ENCODE peak calls at places on chromosome 19, in ten cellular contexts. U is GM23338, W is A673, X is uterus, L is cardiac muscle cell, R is lower lobe of right lung, S is suprapubic skin, P is kidney epithelial cell, C is AG09309, N is fibroblast of lung. H is an unnamed sample.

GRCh38 chr19:20151617-20152145 is 15.3 kb upstream of the ZNF486 start:
- DNase-seq in P (no peak), L (no peak), X (no peak), W (no peak), C (no peak), R (no peak), U (peak; percentile 30), N (no peak), S (no peak), H (no peak)

GRCh38 chr19:55239004-55239403 is 10.4 kb upstream of the TMEM86B start:
- DNase-seq in N (no peak), R (no peak), X (no peak), S (no peak), C (no peak), U (no peak), W (no peak), L (no peak), P (no peak), H (no peak)

GRCh38 chr19:33998739-33999345 is 173.5 kb upstream of the LSM14A start:
- DNase-seq in C (no peak), X (no peak), N (peak; percentile 26), S (no peak), U (no peak), W (peak; percentile 12), P (no peak), L (no peak), R (no peak), H (no peak)

GRCh38 chr19:45874620-45874966 is 10.5 kb downstream of the FOXA3 start:
- DNase-seq in P (no peak), X (no peak), C (no peak), N (no peak), W (no peak), U (no peak), R (no peak), L (no peak), S (no peak), H (no peak)

GRCh38 chr19:8638078-8638619 is 7.7 kb downstream of the NFILZ start:
- DNase-seq in L (no peak), W (peak; percentile 78), P (no peak), U (no peak), C (peak; percentile 57), N (no peak), X (no peak), R (peak; percentile 71), S (no peak), H (no peak)

GRCh38 chr19:44984005-44984404 is 17.3 kb upstream of the RELB start:
- DNase-seq in S (no peak), N (no peak), C (no peak), W (no peak), X (no peak), R (no peak), U (no peak), L (no peak), P (no peak), H (no peak)

GRCh38 chr19:35845215-35846037 is 6.9 kb downstream of the NPHS1 start:
- DNase-seq in R (no peak), N (no peak), P (no peak), L (peak; percentile 49), W (no peak), S (no peak), C (no peak), U (peak; percentile 80), X (no peak), H (no peak)

GRCh38 chr19:38666662-38667448 is 19.4 kb downstream of the ACTN4 start:
- DNase-seq in N (peak; percentile 74), L (peak; percentile 30), R (no peak), X (no peak), W (peak; percentile 87), P (no peak), C (no peak), U (no peak), S (no peak), H (no peak)

GRCh38 chr19:46381746-46382345 is 31.5 kb downstream of the CCDC8 start:
- DNase-seq in L (no peak), S (no peak), U (no peak), R (no peak), P (no peak), C (no peak), N (no peak), W (no peak), X (no peak), H (no peak)

GRCh38 chr19:19146000-19146608 is 7.8 kb upstream of the TMEM161A start:
- DNase-seq in S (peak; percentile 90), U (peak; percentile 89), C (no peak), X (peak; percentile 76), P (no peak), W (peak; percentile 83), L (peak; percentile 70), N (peak; percentile 49), R (peak; percentile 86), H (peak; percentile 94)

GRCh38 chr19:43465468-43466120 is at the start of gene LYPD3:
- DNase-seq in R (no peak), X (peak; percentile 21), C (no peak), L (no peak), U (peak; percentile 82), S (peak; percentile 88), N (peak; percentile 54), W (no peak), P (peak; percentile 19), H (no peak)

GRCh38 chr19:40217027-40217810 is 965 bp downstream of the TTC9B start:
- DNase-seq in R (peak; percentile 73), C (no peak), U (peak; percentile 83), P (no peak), S (no peak), W (peak; percentile 41), L (peak; percentile 15), X (no peak), N (no peak), H (no peak)

GRCh38 chr19:13774217-13775191 is at the start of gene C19orf53:
- DNase-seq in L (peak; percentile 91), U (peak; percentile 95), C (peak; percentile 74), X (peak; percentile 89), R (peak; percentile 93), S (peak; percentile 93), P (no peak), N (peak; percentile 93), W (peak; percentile 94), H (peak; percentile 68)

DNA sequence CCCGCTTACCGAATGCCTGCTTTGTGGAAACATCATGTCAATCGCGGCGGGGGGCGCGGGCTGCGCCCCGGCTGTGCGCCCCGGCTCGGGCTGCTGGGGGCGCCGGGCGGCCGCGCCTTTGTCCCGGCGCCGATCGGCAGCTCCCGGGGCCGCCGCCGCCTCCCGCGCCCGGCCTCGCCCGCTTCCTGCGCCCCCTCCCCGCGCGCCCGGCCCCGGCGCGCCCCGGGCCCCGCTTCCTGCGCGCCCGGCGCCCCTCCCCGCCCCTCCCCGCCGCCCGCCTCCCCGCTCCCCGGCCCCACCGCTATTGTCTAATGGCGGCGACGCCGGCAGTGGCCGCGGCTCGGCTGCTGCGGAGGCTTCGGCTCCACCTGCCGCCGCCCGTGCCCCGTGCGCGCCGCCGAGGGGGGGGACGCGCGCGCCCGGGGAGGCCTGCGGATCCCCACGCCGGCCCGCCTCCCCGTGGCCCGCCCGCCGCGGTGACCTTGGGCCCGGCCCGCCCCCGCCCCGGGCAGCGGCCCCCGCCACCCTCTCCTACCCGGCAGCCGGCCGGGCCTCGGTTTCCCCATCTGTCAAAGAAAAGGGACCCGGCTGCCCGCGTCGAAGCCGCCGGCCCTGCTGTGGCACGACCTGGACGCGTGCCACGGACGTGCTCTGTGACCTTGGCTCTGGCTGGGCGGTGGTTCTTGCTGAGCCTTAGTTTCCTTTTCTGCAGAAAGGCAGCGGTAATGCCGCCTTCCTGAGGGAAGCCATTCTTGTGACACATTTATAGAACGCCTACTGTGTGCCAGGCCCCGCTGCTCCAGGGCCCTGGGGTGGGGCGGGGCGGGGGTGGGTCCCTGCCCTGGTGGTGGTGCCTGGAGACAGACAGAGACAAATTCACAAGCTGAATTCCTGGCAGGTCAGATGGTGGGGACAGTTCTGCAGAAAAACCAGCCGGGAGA is at the start of gene TLE5:
- DNase-seq in L (peak; percentile 73), X (no peak), C (no peak), R (peak; percentile 80), S (no peak), W (peak; percentile 67), P (no peak), N (no peak), U (peak; percentile 61), H (peak; percentile 39)
- TF ChIP-seq CTCF in L (no peak), X (peak; percentile 5), C (no peak), R (no peak), S (no peak), W (no peak), P (no peak), N (no peak), U (no peak), H (no peak)

GRCh38 chr19:41998246-41999020 is 4.4 kb upstream of the ATP1A3 start:
- DNase-seq in W (peak; percentile 81), P (no peak), X (no peak), N (peak; percentile 36), U (peak; percentile 94), L (peak; percentile 83), C (no peak), S (no peak), R (no peak), H (no peak)
- TF ChIP-seq CTCF in W (peak; percentile 86), P (peak; percentile 78), X (peak; percentile 6), N (peak; percentile 55), U (peak; percentile 82), L (peak; percentile 76), C (peak; percentile 85), S (peak; percentile 44), R (peak; percentile 49), H (peak; percentile 56)

DNA sequence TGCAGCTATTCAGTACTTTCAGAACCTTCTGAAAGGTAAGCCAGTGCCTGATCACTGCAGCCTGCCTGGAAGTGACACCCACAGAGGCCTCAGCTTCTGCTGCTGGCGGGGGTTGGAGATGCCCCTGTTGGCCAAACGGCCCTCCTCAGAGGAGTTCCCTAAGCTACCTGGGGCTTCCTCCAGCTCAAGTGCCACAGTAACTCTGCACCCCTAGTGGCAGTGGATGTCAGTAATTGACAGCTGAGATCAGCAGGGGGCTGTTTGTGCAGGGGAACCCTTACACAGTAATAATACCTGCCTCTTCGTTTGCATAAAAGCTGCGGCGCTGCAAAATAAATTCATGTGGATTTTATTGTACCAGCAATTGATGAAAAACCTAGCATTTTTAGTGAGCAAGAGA is 28.9 kb downstream of the TDRD12 start:
- DNase-seq in L (no peak), N (no peak), C (no peak), R (no peak), U (peak; percentile 45), X (no peak), S (no peak), W (peak; percentile 4), P (no peak), H (no peak)
- TF ChIP-seq CTCF in L (peak; percentile 2), N (no peak), C (no peak), R (no peak), U (peak; percentile 16), X (no peak), S (no peak), W (peak; percentile 22), P (no peak), H (no peak)

DNA sequence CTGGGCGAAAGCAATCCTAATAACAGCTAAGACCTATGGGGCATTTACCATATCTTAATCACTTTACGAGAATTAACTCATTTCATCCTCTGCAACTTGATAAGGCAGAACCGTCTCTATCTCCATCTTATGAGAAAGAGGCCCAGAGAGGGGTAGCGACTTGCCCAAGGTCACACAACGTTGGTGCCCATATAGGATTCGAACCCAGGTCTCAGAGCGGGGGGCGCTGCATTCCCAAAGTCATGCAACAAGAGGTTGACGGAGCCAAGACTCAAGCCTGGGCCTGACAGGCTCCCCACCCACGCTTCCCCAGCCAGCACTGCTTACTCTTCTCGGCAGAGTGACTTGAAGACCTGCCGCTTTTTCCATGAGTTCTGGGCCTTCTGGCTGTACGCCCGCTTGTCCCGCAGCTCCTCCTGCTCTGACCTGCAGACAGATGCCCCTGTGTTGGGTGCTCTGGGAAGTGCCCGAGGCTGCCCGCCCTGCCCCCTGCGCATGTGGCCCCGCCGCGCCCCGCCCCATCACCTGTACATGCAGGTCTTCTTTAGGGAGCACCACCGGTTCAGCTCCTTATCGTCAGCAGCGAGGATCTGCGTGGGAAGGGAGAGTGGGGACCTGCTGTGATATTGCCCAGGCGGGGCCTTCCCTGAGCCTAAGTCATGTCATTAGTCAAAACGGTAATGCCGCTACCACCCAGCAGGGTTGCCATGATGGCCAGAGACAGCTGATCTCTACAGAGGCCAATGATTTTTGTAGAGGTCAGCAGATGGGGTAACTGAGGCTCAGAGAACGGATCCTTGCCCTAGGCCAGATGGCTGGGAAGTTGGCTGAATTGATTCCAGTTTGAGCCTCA is 10.8 kb downstream of the KRI1 start:
- DNase-seq in R (no peak), X (no peak), N (no peak), S (no peak), U (no peak), W (no peak), C (no peak), P (no peak), L (no peak), H (no peak)
- TF ChIP-seq CTCF in R (no peak), X (no peak), N (no peak), S (peak; percentile 32), U (no peak), W (no peak), C (no peak), P (no peak), L (no peak), H (no peak)